ENCODE peak calls at places on chromosomes 7 and 10, in six cellular contexts. I is NCI-H510A treated with DMSO at 0.1 percent for 48 hours; C is NCI-H2029; Z is DMS153; P is Kasumi-1; E is stimulated activated CD8-positive, alpha-beta memory T cell treated with anti-CD3 and anti-CD28 coated beads, Interleukin-2, amount 100 ng/mL, for 48 hours. A is an unnamed sample.
A peak's percentile ranks its signal among the peaks of the same experiment; 100 is the strongest.

GRCh38 chr10:49165259-49165658 is 22.9 kb downstream of the TMEM273 start:
- DNase-seq in E (no peak), I (no peak), Z (no peak), C (no peak), P (no peak), A (no peak)

GRCh38 chr10:3172081-3172445 is 519 bp downstream of the PITRM1 start:
- DNase-seq in E (no peak), I (no peak), C (no peak), P (peak; percentile 58), Z (no peak), A (no peak)

GRCh38 chr7:15495170-15495569 is 66.6 kb downstream of the AGMO start:
- DNase-seq in C (no peak), I (no peak), Z (no peak), E (no peak), P (no peak), A (no peak)

GRCh38 chr7:84502222-84502621 is 307.6 kb upstream of the SEMA3A start:
- DNase-seq in Z (no peak), C (no peak), E (no peak), P (no peak), I (no peak), A (no peak)

GRCh38 chr10:110706690-110707098 is 62.6 kb downstream of the RBM20 start:
- DNase-seq in I (no peak), E (no peak), C (no peak), P (no peak), Z (no peak), A (no peak)

GRCh38 chr7:150738092-150739044 is 1.1 kb downstream of the GIMAP5 start:
- DNase-seq in P (no peak), I (no peak), E (no peak), Z (no peak), C (no peak), A (no peak)

GRCh38 chr7:139542308-139543151 is 19.0 kb downstream of the CLEC2L start:
- DNase-seq in Z (no peak), E (no peak), C (no peak), P (no peak), I (no peak), A (no peak)

GRCh38 chr7:33774762-33775523 is 130.4 kb upstream of the BMPER start:
- DNase-seq in E (no peak), P (no peak), Z (peak; percentile 60), C (no peak), I (peak; percentile 15), A (no peak)

GRCh38 chr10:121900443-121901174 is 27.2 kb downstream of the ATE1 start:
- DNase-seq in E (no peak), I (peak; percentile 83), C (peak; percentile 40), P (peak; percentile 98), Z (peak; percentile 6), A (no peak)

GRCh38 chr7:73985737-73986141 is 42.2 kb upstream of the ELN start:
- DNase-seq in Z (no peak), P (no peak), I (no peak), E (no peak), C (no peak), A (no peak)

GRCh38 chr7:29369909-29370488 is 175.4 kb downstream of the CHN2 start:
- DNase-seq in C (no peak), Z (peak; percentile 7), E (no peak), I (peak; percentile 91), P (no peak), A (no peak)

GRCh38 chr10:63798599-63799498 is 277.6 kb downstream of the REEP3 start:
- DNase-seq in C (no peak), Z (peak; percentile 44), I (no peak), P (no peak), E (no peak), A (no peak)

GRCh38 chr10:73967022-73967429 is 30.9 kb upstream of the VCL start:
- DNase-seq in Z (no peak), P (no peak), C (no peak), I (no peak), E (no peak), A (no peak)

GRCh38 chr10:30694492-30695228 is 65.1 kb upstream of the LYZL2 start:
- DNase-seq in Z (no peak), I (no peak), E (no peak), C (no peak), P (no peak), A (no peak)

GRCh38 chr10:60008816-60009215 is 102.5 kb upstream of the CCDC6 start:
- DNase-seq in C (no peak), P (no peak), Z (no peak), E (no peak), I (no peak), A (no peak)

GRCh38 chr10:4221315-4221714 is 436.3 kb upstream of the KLF6 start:
- DNase-seq in C (no peak), E (no peak), Z (no peak), I (no peak), P (no peak), A (no peak)

GRCh38 chr7:131859162-131859821 is 302.9 kb upstream of the PODXL start:
- DNase-seq in P (peak; percentile 85), E (peak; percentile 10), Z (no peak), C (peak; percentile 18), I (peak; percentile 35), A (no peak)

GRCh38 chr7:128831994-128832879 is 2.0 kb downstream of the FLNC start:
- DNase-seq in C (no peak), I (no peak), Z (no peak), E (no peak), P (no peak), A (no peak)

GRCh38 chr7:140562921-140563600 is 77.6 kb downstream of the DENND2A start:
- DNase-seq in I (no peak), C (no peak), Z (no peak), E (no peak), P (no peak), A (no peak)

GRCh38 chr7:47636111-47636692 is 54.3 kb upstream of the TNS3 start:
- DNase-seq in E (no peak), Z (no peak), P (no peak), C (no peak), I (no peak), A (no peak)

GRCh38 chr7:148050492-148051158 is 539.9 kb upstream of the C7orf33 start:
- DNase-seq in I (peak; percentile 21), E (no peak), P (no peak), C (peak; percentile 55), Z (peak; percentile 66), A (no peak)

GRCh38 chr7:83118347-83119001 is 44.2 kb downstream of the PCLO start:
- DNase-seq in I (no peak), Z (no peak), C (no peak), E (no peak), P (no peak), A (no peak)

GRCh38 chr10:114825513-114826253 is 4.1 kb downstream of the FHIP2A start:
- DNase-seq in Z (no peak), E (no peak), C (no peak), I (no peak), P (no peak), A (no peak)

GRCh38 chr10:95049919-95050318 is 19.4 kb downstream of the CYP2C8 start:
- DNase-seq in E (no peak), Z (no peak), P (no peak), I (no peak), C (no peak), A (no peak)

GRCh38 chr10:120607710-120608703 is 151.0 kb downstream of the PLPP4 start:
- DNase-seq in C (no peak), E (no peak), P (no peak), I (no peak), Z (no peak), A (no peak)

GRCh38 chr10:28036587-28036986 is 37.7 kb upstream of the ODAD2 start:
- DNase-seq in E (no peak), C (no peak), I (no peak), P (no peak), Z (no peak), A (no peak)

GRCh38 chr7:142745091-142745635 is 4.1 kb upstream of the PRSS1 start:
- DNase-seq in P (no peak), E (no peak), Z (no peak), I (no peak), C (no peak), A (no peak)

GRCh38 chr7:35508623-35509400 is 186.1 kb downstream of the HERPUD2 start:
- DNase-seq in C (no peak), I (no peak), Z (no peak), E (no peak), P (peak; percentile 62), A (no peak)

GRCh38 chr10:128150045-128150493 is 23.8 kb upstream of the MKI67 start:
- DNase-seq in P (peak; percentile 84), E (peak; percentile 65), I (peak; percentile 21), C (peak; percentile 39), Z (peak; percentile 52), A (no peak)

GRCh38 chr10:78931333-78932083 is 137.3 kb upstream of the ZMIZ1 start:
- DNase-seq in Z (no peak), I (peak; percentile 59), P (no peak), C (no peak), E (no peak), A (no peak)

GRCh38 chr10:93060887-93061593 is 442 bp downstream of the CYP26C1 start:
- DNase-seq in C (no peak), I (no peak), Z (no peak), E (no peak), P (no peak), A (no peak)

GRCh38 chr10:106078796-106079576 is 1085.5 kb downstream of the SORCS1 start:
- DNase-seq in I (no peak), E (no peak), C (no peak), Z (no peak), P (no peak), A (no peak)

GRCh38 chr7:114026486-114027089 is 107.8 kb upstream of the PPP1R3A start:
- DNase-seq in C (peak; percentile 63), Z (peak; percentile 55), I (peak; percentile 41), E (no peak), P (peak; percentile 83), A (no peak)

GRCh38 chr10:86266446-86267242 is 100.0 kb downstream of the GRID1 start:
- DNase-seq in E (no peak), Z (no peak), P (no peak), C (no peak), I (no peak), A (no peak)

GRCh38 chr7:114969096-114969495 is 47.2 kb downstream of the MDFIC start:
- DNase-seq in P (no peak), E (no peak), I (no peak), C (no peak), Z (no peak), A (no peak)

GRCh38 chr7:110839866-110840265 is 251.1 kb upstream of the LRRN3 start:
- DNase-seq in C (peak; percentile 62), P (peak; percentile 61), Z (peak; percentile 76), E (no peak), I (peak; percentile 84), A (no peak)

GRCh38 chr7:138814806-138815332 is 16.9 kb upstream of the ATP6V0A4 start:
- DNase-seq in E (no peak), C (no peak), P (no peak), Z (no peak), I (no peak), A (no peak)

GRCh38 chr7:91846436-91846835 is 34.1 kb downstream of the MTERF1 start:
- DNase-seq in Z (no peak), E (no peak), I (no peak), C (no peak), P (no peak), A (no peak)

A was measured in cerebellar nuclear complex.